ENCODE peak calls at places on chromosome X, in five cellular contexts. One of them, this sample, is unnamed.

GRCh38 chrX:76520273-76521054 is 93.0 kb downstream of the MAGEE1 start:
- DNase-seq in Jurkat, Clone E6-1: no peak
- DNase-seq in right cardiac atrium: no peak
- DNase-seq in retinal pigment epithelial cell: no peak
- DNase-seq in cardiac muscle cell: no peak
- DNase-seq in this sample: no peak

GRCh38 chrX:53403535-53403934 is 18.9 kb downstream of the SMC1A start:
- DNase-seq in Jurkat, Clone E6-1: no peak
- DNase-seq in right cardiac atrium: no peak
- DNase-seq in retinal pigment epithelial cell: no peak
- DNase-seq in cardiac muscle cell: no peak
- DNase-seq in this sample: no peak

GRCh38 chrX:40130207-40130606 is 32.4 kb upstream of the BCOR start:
- DNase-seq in Jurkat, Clone E6-1: no peak
- DNase-seq in right cardiac atrium: no peak
- DNase-seq in retinal pigment epithelial cell: peak
- DNase-seq in cardiac muscle cell: peak
- DNase-seq in this sample: no peak

GRCh38 chrX:71099736-71100135 is 4.1 kb downstream of the FOXO4 start:
- DNase-seq in Jurkat, Clone E6-1: no peak
- DNase-seq in right cardiac atrium: no peak
- DNase-seq in retinal pigment epithelial cell: no peak
- DNase-seq in cardiac muscle cell: no peak
- DNase-seq in this sample: no peak

GRCh38 chrX:18119856-18120255 is 100.8 kb downstream of the BEND2 start:
- DNase-seq in Jurkat, Clone E6-1: no peak
- DNase-seq in right cardiac atrium: no peak
- DNase-seq in retinal pigment epithelial cell: no peak
- DNase-seq in cardiac muscle cell: no peak
- DNase-seq in this sample: no peak

GRCh38 chrX:53429755-53430154 is 4.4 kb downstream of the HSD17B10 start:
- DNase-seq in Jurkat, Clone E6-1: no peak
- DNase-seq in right cardiac atrium: no peak
- DNase-seq in retinal pigment epithelial cell: no peak
- DNase-seq in cardiac muscle cell: no peak
- DNase-seq in this sample: no peak

GRCh38 chrX:42538405-42538804 is 239.6 kb downstream of the PPP1R2C start:
- DNase-seq in Jurkat, Clone E6-1: no peak
- DNase-seq in right cardiac atrium: no peak
- DNase-seq in retinal pigment epithelial cell: no peak
- DNase-seq in cardiac muscle cell: no peak
- DNase-seq in this sample: no peak

GRCh38 chrX:78456909-78457308 is 129.5 kb upstream of the CYSLTR1 start:
- DNase-seq in Jurkat, Clone E6-1: no peak
- DNase-seq in right cardiac atrium: no peak
- DNase-seq in retinal pigment epithelial cell: no peak
- DNase-seq in cardiac muscle cell: no peak
- DNase-seq in this sample: no peak

GRCh38 chrX:119655125-119655524 is 37.8 kb downstream of the SEPTIN6 start:
- DNase-seq in Jurkat, Clone E6-1: no peak
- DNase-seq in right cardiac atrium: no peak
- DNase-seq in retinal pigment epithelial cell: peak
- DNase-seq in cardiac muscle cell: peak
- DNase-seq in this sample: no peak

GRCh38 chrX:17632942-17633341 is 104.4 kb upstream of the SCML1 start:
- DNase-seq in Jurkat, Clone E6-1: no peak
- DNase-seq in right cardiac atrium: no peak
- DNase-seq in retinal pigment epithelial cell: no peak
- DNase-seq in cardiac muscle cell: peak
- DNase-seq in this sample: no peak

GRCh38 chrX:23937100-23937499 is 29.3 kb downstream of the CXorf58 start:
- DNase-seq in Jurkat, Clone E6-1: no peak
- DNase-seq in right cardiac atrium: no peak
- DNase-seq in retinal pigment epithelial cell: peak
- DNase-seq in cardiac muscle cell: no peak
- DNase-seq in this sample: no peak

GRCh38 chrX:11588097-11588496 is 77.6 kb downstream of the ARHGAP6 start:
- DNase-seq in Jurkat, Clone E6-1: no peak
- DNase-seq in right cardiac atrium: no peak
- DNase-seq in retinal pigment epithelial cell: no peak
- DNase-seq in cardiac muscle cell: no peak
- DNase-seq in this sample: no peak

GRCh38 chrX:7515681-7516413 is 327.1 kb upstream of the VCX start:
- DNase-seq in Jurkat, Clone E6-1: no peak
- DNase-seq in right cardiac atrium: no peak
- DNase-seq in retinal pigment epithelial cell: no peak
- DNase-seq in cardiac muscle cell: no peak
- DNase-seq in this sample: no peak

GRCh38 chrX:148811236-148811635 is 310.8 kb downstream of the AFF2 start:
- DNase-seq in Jurkat, Clone E6-1: no peak
- DNase-seq in right cardiac atrium: no peak
- DNase-seq in retinal pigment epithelial cell: no peak
- DNase-seq in cardiac muscle cell: peak
- DNase-seq in this sample: no peak

GRCh38 chrX:139203681-139204575 is 326.6 kb upstream of the F9 start:
- DNase-seq in Jurkat, Clone E6-1: no peak
- DNase-seq in right cardiac atrium: peak
- DNase-seq in retinal pigment epithelial cell: no peak
- DNase-seq in cardiac muscle cell: peak
- DNase-seq in this sample: no peak

GRCh38 chrX:121641560-121641959 is 594.1 kb downstream of the GLUD2 start:
- DNase-seq in Jurkat, Clone E6-1: no peak
- DNase-seq in right cardiac atrium: no peak
- DNase-seq in retinal pigment epithelial cell: peak
- DNase-seq in cardiac muscle cell: peak
- DNase-seq in this sample: no peak

GRCh38 chrX:17860179-17860780 is 818 bp downstream of the RAI2 start:
- DNase-seq in Jurkat, Clone E6-1: no peak
- DNase-seq in right cardiac atrium: peak
- DNase-seq in retinal pigment epithelial cell: no peak
- DNase-seq in cardiac muscle cell: no peak
- DNase-seq in this sample: no peak

GRCh38 chrX:141375011-141375730 is 132.9 kb upstream of the SPANXC start:
- DNase-seq in Jurkat, Clone E6-1: no peak
- DNase-seq in right cardiac atrium: no peak
- DNase-seq in retinal pigment epithelial cell: peak
- DNase-seq in cardiac muscle cell: peak
- DNase-seq in this sample: no peak

GRCh38 chrX:39532761-39533160 is 565.0 kb downstream of the BCOR start:
- DNase-seq in Jurkat, Clone E6-1: no peak
- DNase-seq in right cardiac atrium: no peak
- DNase-seq in retinal pigment epithelial cell: no peak
- DNase-seq in cardiac muscle cell: no peak
- DNase-seq in this sample: no peak

GRCh38 chrX:6021316-6022091 is 207.2 kb downstream of the NLGN4X start:
- DNase-seq in Jurkat, Clone E6-1: peak
- DNase-seq in right cardiac atrium: no peak
- DNase-seq in retinal pigment epithelial cell: no peak
- DNase-seq in cardiac muscle cell: peak
- DNase-seq in this sample: no peak

GRCh38 chrX:153611298-153612095 is 12.6 kb upstream of the CCNQ start:
- DNase-seq in Jurkat, Clone E6-1: no peak
- DNase-seq in right cardiac atrium: no peak
- DNase-seq in retinal pigment epithelial cell: no peak
- DNase-seq in cardiac muscle cell: no peak
- DNase-seq in this sample: no peak

GRCh38 chrX:155768036-155768769 is 112.9 kb upstream of the VAMP7 start:
- DNase-seq in Jurkat, Clone E6-1: no peak
- DNase-seq in right cardiac atrium: no peak
- DNase-seq in retinal pigment epithelial cell: no peak
- DNase-seq in cardiac muscle cell: peak
- DNase-seq in this sample: no peak

GRCh38 chrX:70476934-70477733 is 32.5 kb downstream of the DLG3 start:
- DNase-seq in Jurkat, Clone E6-1: no peak
- DNase-seq in right cardiac atrium: peak
- DNase-seq in retinal pigment epithelial cell: no peak
- DNase-seq in cardiac muscle cell: peak
- DNase-seq in this sample: no peak

GRCh38 chrX:6002056-6002455 is 226.6 kb downstream of the NLGN4X start:
- DNase-seq in Jurkat, Clone E6-1: peak
- DNase-seq in right cardiac atrium: no peak
- DNase-seq in retinal pigment epithelial cell: no peak
- DNase-seq in cardiac muscle cell: no peak
- DNase-seq in this sample: no peak

GRCh38 chrX:2500681-2501151 is at the start of the genes DHRSX and ZBED1:
- DNase-seq in Jurkat, Clone E6-1: no peak
- DNase-seq in right cardiac atrium: peak
- DNase-seq in retinal pigment epithelial cell: no peak
- DNase-seq in cardiac muscle cell: peak
- DNase-seq in this sample: peak

GRCh38 chrX:15988661-15989603 is 134.3 kb upstream of the AP1S2 start:
- DNase-seq in Jurkat, Clone E6-1: no peak
- DNase-seq in right cardiac atrium: no peak
- DNase-seq in retinal pigment epithelial cell: peak
- DNase-seq in cardiac muscle cell: peak
- DNase-seq in this sample: no peak

DNA sequence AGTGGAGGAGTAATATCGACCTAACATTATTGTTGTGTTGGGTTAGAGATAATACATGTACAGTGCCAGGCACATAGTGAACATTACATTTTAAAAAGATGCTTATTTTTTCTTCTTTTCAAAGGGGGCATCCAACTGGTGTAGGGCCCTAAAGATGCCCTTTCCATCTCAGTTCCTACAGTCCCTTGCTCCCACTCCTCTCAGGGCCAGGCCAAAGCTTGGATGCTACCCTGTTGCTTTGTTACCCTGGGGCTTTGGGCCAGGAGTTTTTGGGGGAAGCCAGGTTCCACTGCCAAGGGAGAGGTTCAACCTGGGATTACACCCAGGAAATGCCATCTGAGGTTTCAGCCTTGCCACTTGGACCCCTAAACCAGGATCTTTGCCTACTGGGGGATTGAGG is 918 bp downstream of the IGSF1 start:
- DNase-seq in Jurkat, Clone E6-1: no peak
- DNase-seq in right cardiac atrium: no peak
- DNase-seq in retinal pigment epithelial cell: no peak
- DNase-seq in cardiac muscle cell: no peak
- DNase-seq in this sample: no peak
- H3K4me3 ChIP-seq in Jurkat, Clone E6-1: no peak
- H3K4me3 ChIP-seq in right cardiac atrium: no peak
- H3K4me3 ChIP-seq in retinal pigment epithelial cell: no peak
- H3K4me3 ChIP-seq in cardiac muscle cell: no peak
- H3K4me3 ChIP-seq in this sample: no peak

DNA sequence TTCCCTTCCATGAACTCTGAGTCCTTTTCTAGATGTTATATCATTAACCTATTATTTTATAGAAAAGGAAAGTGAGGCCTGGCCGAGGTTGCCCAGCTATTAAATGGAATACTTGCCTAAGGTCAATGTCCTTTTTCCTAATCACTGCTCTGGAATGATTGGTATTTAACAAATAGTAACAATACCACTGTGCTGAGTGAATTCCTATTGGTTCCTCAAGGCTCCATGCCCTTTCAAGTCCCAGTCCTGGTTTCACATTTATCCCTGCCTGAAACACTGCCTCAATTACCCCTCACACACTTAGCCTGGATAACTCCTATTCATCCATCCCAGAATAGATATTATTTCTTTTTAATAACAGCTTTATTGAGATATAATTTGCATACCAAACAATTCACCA is 6.2 kb downstream of the TCEAL9 start:
- DNase-seq in Jurkat, Clone E6-1: no peak
- DNase-seq in right cardiac atrium: no peak
- DNase-seq in retinal pigment epithelial cell: no peak
- DNase-seq in cardiac muscle cell: peak
- DNase-seq in this sample: no peak
- H3K4me3 ChIP-seq in Jurkat, Clone E6-1: no peak
- H3K4me3 ChIP-seq in right cardiac atrium: no peak
- H3K4me3 ChIP-seq in retinal pigment epithelial cell: no peak
- H3K4me3 ChIP-seq in cardiac muscle cell: no peak
- H3K4me3 ChIP-seq in this sample: no peak

DNA sequence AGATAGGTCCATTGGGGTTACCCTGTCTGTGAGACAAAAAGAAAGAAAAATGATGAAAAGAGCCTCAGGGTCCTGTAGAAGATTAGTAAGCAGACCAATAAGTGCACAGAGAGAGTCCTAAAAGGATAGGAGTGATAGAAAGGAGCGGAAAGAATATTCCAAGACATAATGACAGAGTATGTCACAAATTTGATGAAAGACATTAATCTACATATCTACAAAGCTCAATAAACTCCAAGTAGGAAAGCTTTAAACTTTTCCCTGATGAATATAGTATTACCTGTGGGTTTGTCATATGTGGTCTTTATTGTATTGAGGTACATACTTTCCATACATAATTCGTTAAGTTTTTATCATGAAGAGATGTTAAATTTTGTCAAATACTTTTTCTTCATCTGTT is 73.7 kb downstream of the MTMR8 start:
- DNase-seq in Jurkat, Clone E6-1: no peak
- DNase-seq in right cardiac atrium: no peak
- DNase-seq in retinal pigment epithelial cell: no peak
- DNase-seq in cardiac muscle cell: no peak
- DNase-seq in this sample: no peak
- H3K4me3 ChIP-seq in Jurkat, Clone E6-1: no peak
- H3K4me3 ChIP-seq in right cardiac atrium: no peak
- H3K4me3 ChIP-seq in retinal pigment epithelial cell: no peak
- H3K4me3 ChIP-seq in cardiac muscle cell: no peak
- H3K4me3 ChIP-seq in this sample: no peak

GRCh38 chrX:371907-372306 is 14.8 kb downstream of the PPP2R3B start:
- DNase-seq in Jurkat, Clone E6-1: no peak
- DNase-seq in right cardiac atrium: peak
- DNase-seq in retinal pigment epithelial cell: no peak
- DNase-seq in cardiac muscle cell: no peak
- DNase-seq in this sample: no peak

GRCh38 chrX:373641-374471 is 12.9 kb downstream of the PPP2R3B start:
- DNase-seq in Jurkat, Clone E6-1: no peak
- DNase-seq in right cardiac atrium: peak
- DNase-seq in retinal pigment epithelial cell: no peak
- DNase-seq in cardiac muscle cell: peak
- DNase-seq in this sample: peak

GRCh38 chrX:370963-371745 is 15.6 kb downstream of the PPP2R3B start:
- DNase-seq in Jurkat, Clone E6-1: no peak
- DNase-seq in right cardiac atrium: peak
- DNase-seq in retinal pigment epithelial cell: no peak
- DNase-seq in cardiac muscle cell: no peak
- DNase-seq in this sample: no peak

GRCh38 chrX:374566-374965 is 12.1 kb downstream of the PPP2R3B start:
- DNase-seq in Jurkat, Clone E6-1: no peak
- DNase-seq in right cardiac atrium: peak
- DNase-seq in retinal pigment epithelial cell: no peak
- DNase-seq in cardiac muscle cell: no peak
- DNase-seq in this sample: no peak

GRCh38 chrX:372856-373640 is 13.7 kb downstream of the PPP2R3B start:
- DNase-seq in Jurkat, Clone E6-1: no peak
- DNase-seq in right cardiac atrium: peak
- DNase-seq in retinal pigment epithelial cell: no peak
- DNase-seq in cardiac muscle cell: peak
- DNase-seq in this sample: no peak
- H3K4me3 ChIP-seq in Jurkat, Clone E6-1: no peak
- H3K4me3 ChIP-seq in right cardiac atrium: peak
- H3K4me3 ChIP-seq in retinal pigment epithelial cell: peak
- H3K4me3 ChIP-seq in cardiac muscle cell: peak
- H3K4me3 ChIP-seq in this sample: no peak

This sample was measured in CD4-positive, alpha-beta memory T cell.